ENCODE peak calls at places on chromosomes 16 and 17, in nine cellular contexts. X, P, Y, F, L, C, W, I and E are unnamed samples.

GRCh38 chr16:80837421-80838263 is 33.2 kb upstream of the CDYL2 start:
- DNase-seq in I (no peak), X (no peak), P (peak), C (no peak), F (no peak), L (no peak), Y (no peak), W (no peak), E (no peak)

GRCh38 chr17:44210342-44211192 is 8.9 kb downstream of the UBTF start:
- DNase-seq in L (peak), C (peak), W (peak), I (peak), Y (peak), P (peak), F (peak), X (peak), E (peak)

GRCh38 chr17:44108440-44109311 is 14.8 kb downstream of the HDAC5 start:
- DNase-seq in Y (no peak), C (no peak), W (peak), I (peak), X (no peak), F (no peak), P (peak), L (no peak), E (no peak)

GRCh38 chr16:57720142-57720575 is 15.4 kb upstream of the KATNB1 start:
- DNase-seq in L (peak), C (no peak), Y (peak), P (peak), W (no peak), X (peak), F (peak), I (peak), E (no peak)

GRCh38 chr17:17844500-17844899 is 7.7 kb upstream of the SREBF1 start:
- DNase-seq in P (no peak), F (no peak), L (peak), C (no peak), I (no peak), W (no peak), X (no peak), Y (no peak), E (no peak)

GRCh38 chr17:54891176-54891821 is 9.4 kb upstream of the TOM1L1 start:
- DNase-seq in Y (no peak), I (peak), W (peak), C (no peak), L (peak), X (peak), P (peak), F (no peak), E (no peak)

GRCh38 chr16:10575506-10576130 is 4.8 kb downstream of the EMP2 start:
- DNase-seq in Y (no peak), F (no peak), I (no peak), W (no peak), C (no peak), X (no peak), L (no peak), P (peak), E (no peak)

GRCh38 chr16:24730914-24731313 is 1.5 kb downstream of the TNRC6A start:
- DNase-seq in F (no peak), P (no peak), I (no peak), Y (no peak), C (no peak), L (no peak), X (no peak), W (no peak), E (no peak)

GRCh38 chr17:3213587-3213986 is 6.1 kb downstream of the OR1A1 start:
- DNase-seq in Y (no peak), L (no peak), I (peak), X (no peak), P (peak), W (no peak), C (no peak), F (no peak), E (no peak)

GRCh38 chr17:19273731-19274130 is 36.6 kb downstream of the EPN2 start:
- DNase-seq in C (no peak), X (no peak), F (no peak), W (no peak), Y (no peak), L (no peak), I (no peak), P (no peak), E (no peak)

GRCh38 chr17:10789694-10790271 is 14.1 kb downstream of the TMEM238L start:
- DNase-seq in P (no peak), X (peak), W (no peak), Y (no peak), I (no peak), L (no peak), F (no peak), C (no peak), E (no peak)

GRCh38 chr16:48836641-48837040 is 226.7 kb upstream of the N4BP1 start:
- DNase-seq in P (no peak), L (no peak), F (no peak), W (no peak), I (no peak), Y (no peak), C (no peak), X (no peak), E (no peak)

GRCh38 chr17:46929413-46929812 is 6.5 kb downstream of the GOSR2 start:
- DNase-seq in I (no peak), C (no peak), F (no peak), L (no peak), X (no peak), P (peak), Y (no peak), W (no peak), E (no peak)

GRCh38 chr17:57870283-57870635 is 20.4 kb upstream of the MRPS23 start:
- DNase-seq in C (no peak), Y (no peak), L (no peak), F (no peak), P (no peak), W (no peak), X (no peak), I (peak), E (no peak)

GRCh38 chr17:36459045-36459444 is 27.4 kb upstream of the ZNHIT3 start:
- DNase-seq in Y (no peak), F (no peak), P (no peak), W (no peak), C (no peak), I (no peak), X (no peak), L (no peak), E (no peak)

GRCh38 chr17:13393841-13394710 is 207.7 kb downstream of the HS3ST3A1 start:
- DNase-seq in Y (no peak), C (no peak), L (no peak), I (no peak), P (peak), W (peak), F (no peak), X (no peak), E (no peak)

GRCh38 chr17:47895254-47895855 is 681 bp upstream of the SP2 start:
- DNase-seq in P (peak), I (peak), C (no peak), Y (no peak), F (no peak), L (peak), X (no peak), W (no peak), E (no peak)

GRCh38 chr17:11737290-11737679 is 139.0 kb downstream of the DNAH9 start:
- DNase-seq in X (no peak), I (no peak), P (no peak), L (no peak), W (no peak), F (no peak), Y (no peak), C (no peak), E (no peak)

GRCh38 chr17:79005063-79005861 is 4.3 kb downstream of the CANT1 start:
- DNase-seq in F (no peak), I (peak), P (no peak), X (no peak), W (no peak), C (no peak), L (peak), Y (no peak), E (no peak)

GRCh38 chr16:2813661-2814288 is 3.3 kb upstream of the PRSS21 start:
- DNase-seq in P (no peak), Y (no peak), I (no peak), C (no peak), X (no peak), F (no peak), W (no peak), L (no peak), E (no peak)

GRCh38 chr16:85574672-85575475 is 38.2 kb upstream of the GSE1 start:
- DNase-seq in C (no peak), Y (no peak), X (no peak), F (no peak), I (peak), L (peak), W (no peak), P (peak), E (no peak)

GRCh38 chr17:81251091-81251942 is 12.2 kb downstream of the NDUFAF8 start:
- DNase-seq in I (peak), Y (no peak), F (no peak), X (no peak), C (no peak), P (no peak), W (no peak), L (peak), E (no peak)

GRCh38 chr16:51268237-51268636 is 117.2 kb upstream of the SALL1 start:
- DNase-seq in X (no peak), F (no peak), C (no peak), L (no peak), W (no peak), Y (no peak), I (peak), P (peak), E (no peak)

GRCh38 chr16:82041542-82041941 is 6.5 kb downstream of the HSD17B2 start:
- DNase-seq in C (no peak), Y (no peak), L (no peak), W (no peak), X (no peak), F (no peak), P (no peak), I (no peak), E (no peak)

GRCh38 chr17:48542956-48543853 is 1.7 kb downstream of the HOXB2 start:
- DNase-seq in W (no peak), Y (peak), L (no peak), F (peak), P (peak), I (no peak), X (no peak), C (peak), E (peak)

GRCh38 chr17:20988001-20988641 is 54.7 kb downstream of the USP22 start:
- DNase-seq in I (no peak), C (no peak), P (no peak), W (no peak), X (no peak), L (no peak), F (no peak), Y (no peak), E (no peak)